ENCODE peak calls at places on chromosomes 16 and 17, in five cellular contexts. M is CD8-positive, alpha-beta T cell; J is neuronal stem cell; N is Peyer's patch; V is SK-N-SH. S is an unnamed sample.

GRCh38 chr17:39000021-39000601 is 32.9 kb upstream of the FBXO47 start:
- DNase-seq in V (no peak), M (no peak), J (no peak), N (no peak), S (no peak)

GRCh38 chr17:71828182-71828596 is 292.6 kb upstream of the SOX9 start:
- DNase-seq in J (peak; percentile 97), N (no peak), V (peak; percentile 58), M (no peak), S (no peak)

GRCh38 chr16:67196881-67197280 is 2.0 kb upstream of the ELMO3 start:
- DNase-seq in V (no peak), M (no peak), N (no peak), J (no peak), S (no peak)

GRCh38 chr17:1553354-1554266 is 9.0 kb downstream of the PITPNA start:
- DNase-seq in J (no peak), N (no peak), V (no peak), M (no peak), S (no peak)

GRCh38 chr16:85157813-85158701 is 45.8 kb upstream of the CIBAR2 start:
- DNase-seq in V (peak; percentile 79), M (peak; percentile 72), J (peak; percentile 47), N (no peak), S (no peak)

GRCh38 chr16:47110939-47111338 is 32.8 kb downstream of the NETO2 start:
- DNase-seq in J (no peak), V (peak; percentile 10), N (no peak), M (no peak), S (no peak)

GRCh38 chr16:85752511-85753420 is 1.9 kb upstream of the C16orf74 start:
- DNase-seq in J (no peak), N (no peak), V (peak; percentile 54), M (no peak), S (no peak)

GRCh38 chr17:12627776-12628491 is 37.8 kb upstream of the MYOCD start:
- DNase-seq in J (no peak), M (no peak), N (no peak), V (no peak), S (no peak)

GRCh38 chr17:78644971-78645370 is 67.8 kb upstream of the DNAH17 start:
- DNase-seq in J (no peak), N (no peak), M (no peak), V (peak; percentile 12), S (no peak)

GRCh38 chr17:78130080-78130438 is 512 bp upstream of the TMC8 start:
- DNase-seq in M (no peak), N (no peak), J (no peak), V (no peak), S (no peak)

GRCh38 chr17:29929006-29929543 is 953 bp downstream of the SSH2 start:
- DNase-seq in J (peak; percentile 17), N (peak; percentile 50), V (peak; percentile 38), M (no peak), S (no peak)

GRCh38 chr17:27751166-27751565 is 49.2 kb downstream of the NOS2 start:
- DNase-seq in M (peak; percentile 39), V (no peak), N (no peak), J (no peak), S (no peak)

GRCh38 chr16:29156511-29156910 is 171.7 kb downstream of the LAT start:
- DNase-seq in J (no peak), M (no peak), V (no peak), N (no peak), S (no peak)

GRCh38 chr16:29675811-29676643 is 3.0 kb upstream of the QPRT start:
- DNase-seq in M (no peak), J (no peak), V (peak; percentile 67), N (no peak), S (no peak)

GRCh38 chr17:73613271-73613941 is 30.8 kb downstream of the SDK2 start:
- DNase-seq in J (peak; percentile 93), V (peak; percentile 56), N (no peak), M (no peak), S (no peak)

GRCh38 chr17:82323514-82324234 is 6.3 kb upstream of the CD7 start:
- DNase-seq in V (no peak), N (no peak), J (no peak), M (no peak), S (no peak)

GRCh38 chr17:69609495-69610315 is 195.2 kb downstream of the MAP2K6 start:
- DNase-seq in J (no peak), M (no peak), V (no peak), N (no peak), S (no peak)

GRCh38 chr17:35214631-35215273 is 20.6 kb upstream of the SLC35G3 start:
- DNase-seq in J (no peak), M (peak; percentile 74), N (no peak), V (no peak), S (peak; percentile 6)

GRCh38 chr17:1181769-1182137 is 2.0 kb upstream of the ABR start:
- DNase-seq in M (no peak), J (no peak), V (no peak), N (no peak), S (no peak)

GRCh38 chr16:84999200-84999599 is 12.1 kb downstream of the ZDHHC7 start:
- DNase-seq in N (no peak), V (no peak), M (no peak), J (no peak), S (no peak)

GRCh38 chr17:81097943-81098308 is 63.0 kb downstream of the BAIAP2 start:
- DNase-seq in V (no peak), J (no peak), N (peak; percentile 61), M (no peak), S (no peak)

GRCh38 chr17:4520881-4521600 is 22.4 kb downstream of the SPNS2 start:
- DNase-seq in J (no peak), V (no peak), M (no peak), N (peak; percentile 61), S (no peak)

GRCh38 chr16:11667824-11668589 is at the start of gene SNN:
- DNase-seq in V (peak; percentile 100), N (peak; percentile 95), J (peak; percentile 85), M (peak; percentile 89), S (peak; percentile 85)

GRCh38 chr16:1076801-1077576 is 4.4 kb downstream of the SSTR5 start:
- DNase-seq in V (no peak), J (no peak), N (no peak), M (no peak), S (no peak)

GRCh38 chr17:28093999-28094716 is 51.7 kb downstream of the NLK start:
- DNase-seq in V (no peak), N (no peak), M (no peak), J (no peak), S (no peak)

DNA sequence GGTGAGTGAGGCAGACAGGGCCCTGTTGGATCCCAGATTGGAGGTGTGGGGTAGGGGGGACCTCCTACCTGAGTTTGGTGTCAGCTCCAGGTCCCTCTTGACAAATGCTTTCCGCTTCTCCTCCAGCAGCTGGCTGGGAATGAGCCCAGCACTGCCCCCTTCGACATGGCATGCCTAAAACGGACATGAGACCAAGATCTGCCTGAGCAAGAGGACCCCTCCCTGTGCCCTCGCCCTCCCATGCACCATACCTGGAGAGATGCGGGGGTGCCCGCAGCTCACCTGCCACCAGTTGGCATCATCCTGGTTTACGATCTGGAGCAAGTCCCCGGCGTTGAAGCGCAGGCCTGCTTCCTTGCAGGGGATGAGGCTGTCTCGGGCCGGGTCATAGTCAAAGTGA is 26.2 kb downstream of the MPP2 start:
- DNase-seq in J (no peak), V (no peak), M (no peak), N (no peak), S (no peak)
- H3K4me1 ChIP-seq in J (peaks cover 8% of the 10 kb centered on the region), V (peaks cover 2% of the 10 kb centered on the region), M (no peaks in the 10 kb centered on the region), N (no peaks in the 10 kb centered on the region), S (no peaks in the 10 kb centered on the region)

GRCh38 chr16:25799816-25800215 is 108.1 kb downstream of the HS3ST4 start:
- DNase-seq in J (no peak), M (no peak), N (no peak), V (no peak), S (no peak)
- H3K27ac ChIP-seq in J (no peak overlapping the region), M (no peak overlapping the region), N (no peak overlapping the region), V (no peak overlapping the region), S (no peak overlapping the region)

DNA sequence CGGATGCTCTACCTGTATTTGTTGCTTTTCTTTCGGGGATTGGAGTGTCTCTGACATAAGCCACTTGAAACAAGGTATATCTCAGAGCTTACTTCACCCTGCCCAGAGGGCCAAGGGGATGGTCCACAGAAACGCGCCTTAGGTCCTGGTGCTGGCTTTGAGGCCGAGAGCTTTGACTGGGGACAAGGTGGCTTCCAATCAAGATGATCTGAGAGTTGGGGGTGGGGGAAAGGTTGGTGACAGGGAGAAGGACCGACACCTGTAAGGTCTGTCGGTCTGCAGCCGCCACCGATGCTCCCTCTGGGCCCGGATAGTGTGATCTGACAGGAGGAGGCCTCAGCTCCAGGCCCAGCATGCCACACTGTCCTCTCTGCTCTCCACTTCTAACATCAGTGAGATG is 21.8 kb upstream of the SPATA32 start:
- DNase-seq in M (no peak), J (no peak), N (no peak), V (no peak), S (no peak)
- H3K36me3 ChIP-seq in M (peaks cover 53% of the 10 kb centered on the region), J (peaks cover 24% of the 10 kb centered on the region), N (no peaks in the 10 kb centered on the region), V (peaks cover 46% of the 10 kb centered on the region), S (peaks cover 36% of the 10 kb centered on the region)

GRCh38 chr16:89371968-89372634 is 118.3 kb downstream of the ANKRD11 start:
- DNase-seq in J (no peak), M (no peak), N (no peak), V (no peak), S (no peak)

GRCh38 chr16:89374393-89374948 is 115.9 kb downstream of the ANKRD11 start:
- DNase-seq in M (no peak), V (peak; percentile 79), J (no peak), N (no peak), S (no peak)

GRCh38 chr16:89375021-89375420 is 115.3 kb downstream of the ANKRD11 start:
- DNase-seq in N (peak; percentile 84), J (no peak), M (no peak), V (no peak), S (no peak)

GRCh38 chr16:89371386-89371785 is 119.0 kb downstream of the ANKRD11 start:
- DNase-seq in J (no peak), N (no peak), V (no peak), M (no peak), S (no peak)

GRCh38 chr16:89373355-89374110 is 116.8 kb downstream of the ANKRD11 start:
- DNase-seq in N (no peak), J (no peak), M (no peak), V (no peak), S (no peak)
- H3K4me1 ChIP-seq in N (no peaks in the 10 kb centered on the region), J (peaks cover 27% of the 10 kb centered on the region), M (peaks cover 72% of the 10 kb centered on the region), V (peaks cover 30% of the 10 kb centered on the region), S (peaks cover 57% of the 10 kb centered on the region)

DNA sequence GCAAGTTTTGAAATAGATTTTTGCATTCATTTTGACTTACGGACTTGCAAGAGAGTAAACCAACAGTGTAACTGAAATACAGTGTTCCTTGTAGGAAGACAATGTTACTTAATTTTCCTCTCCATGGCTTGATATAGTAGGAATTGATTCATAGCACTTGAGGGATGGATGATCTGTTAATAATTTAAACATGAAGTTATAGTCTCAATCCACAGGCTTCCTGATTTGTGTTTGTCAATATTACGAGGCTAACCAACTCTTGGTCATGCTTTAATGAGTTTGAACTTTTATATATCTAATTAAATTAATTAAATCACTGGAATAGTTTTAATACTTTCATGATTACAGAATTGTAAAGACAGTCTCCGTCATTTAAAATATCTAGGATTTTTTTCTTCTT is 112.0 kb upstream of the HAS3 start:
- DNase-seq in M (no peak), J (no peak), N (no peak), V (no peak), S (no peak)
- H3K27ac ChIP-seq in M (no peak overlapping the region), J (no peak overlapping the region), N (peak overlapping the region; percentile 33), V (peak overlapping the region; percentile 48), S (no peak overlapping the region)

S was measured in CD8-positive, alpha-beta memory T cell.